ENCODE peak calls at places on chromosomes 5 and 9, in seven cellular contexts. Q, U, T, A, I, Y and Z are unnamed samples.

GRCh38 chr5:41822036-41822435 is 48.2 kb downstream of the OXCT1 start:
- DNase-seq in I (no peak), Q (no peak), U (no peak), A (no peak), Y (no peak), T (no peak), Z (no peak)

GRCh38 chr5:56816546-56817081 is 1.3 kb downstream of the MAP3K1 start:
- DNase-seq in U (peak; percentile 63), A (peak; percentile 35), Y (peak; percentile 73), Q (peak; percentile 59), I (peak; percentile 36), T (peak; percentile 73), Z (peak; percentile 71)

GRCh38 chr9:6498982-6499381 is 86.0 kb downstream of the UHRF2 start:
- DNase-seq in Y (no peak), T (no peak), I (no peak), A (no peak), Q (no peak), U (peak; percentile 43), Z (no peak)

GRCh38 chr9:20832775-20833174 is 148.7 kb downstream of the FOCAD start:
- DNase-seq in U (no peak), I (no peak), T (no peak), Q (no peak), Y (no peak), A (no peak), Z (no peak)

GRCh38 chr5:71887680-71888079 is 168.6 kb downstream of the CARTPT start:
- DNase-seq in I (no peak), A (no peak), T (no peak), Q (peak; percentile 40), Y (no peak), U (peak; percentile 93), Z (no peak)

GRCh38 chr9:87534957-87535356 is 37.3 kb downstream of the DAPK1 start:
- DNase-seq in A (no peak), T (no peak), I (no peak), Q (no peak), Y (no peak), U (no peak), Z (no peak)

GRCh38 chr5:130286971-130287370 is 382.7 kb downstream of the CHSY3 start:
- DNase-seq in U (no peak), I (no peak), T (no peak), A (no peak), Q (no peak), Y (no peak), Z (no peak)

GRCh38 chr5:32687167-32687831 is 23.8 kb upstream of the NPR3 start:
- DNase-seq in I (no peak), A (no peak), Q (peak; percentile 34), T (no peak), U (no peak), Y (no peak), Z (no peak)

GRCh38 chr9:117587263-117587662 is 116.9 kb upstream of the TLR4 start:
- DNase-seq in U (no peak), A (no peak), I (no peak), Q (no peak), T (no peak), Y (no peak), Z (no peak)

GRCh38 chr5:177982072-177982727 is 13.8 kb downstream of the PROP1 start:
- DNase-seq in U (no peak), I (no peak), Y (no peak), Q (peak; percentile 66), A (peak; percentile 15), T (no peak), Z (no peak)

GRCh38 chr5:133785182-133785581 is 172.8 kb upstream of the FSTL4 start:
- DNase-seq in I (no peak), Q (no peak), U (no peak), A (peak; percentile 24), T (no peak), Y (no peak), Z (no peak)

GRCh38 chr9:83933804-83934203 is 12.6 kb upstream of the KIF27 start:
- DNase-seq in I (peak; percentile 36), U (peak; percentile 81), T (no peak), Q (no peak), Y (no peak), A (no peak), Z (no peak)

GRCh38 chr5:109691248-109691574 is 1.5 kb downstream of the MAN2A1 start:
- DNase-seq in U (no peak), A (no peak), Q (no peak), T (no peak), Y (no peak), I (no peak), Z (no peak)

GRCh38 chr9:6811436-6811835 is 53.7 kb downstream of the KDM4C start:
- DNase-seq in Q (no peak), T (no peak), Y (no peak), A (no peak), I (no peak), U (no peak), Z (no peak)

GRCh38 chr5:95892784-95893354 is 68.8 kb downstream of the ELL2 start:
- DNase-seq in U (peak; percentile 68), T (no peak), Q (peak; percentile 50), Y (no peak), A (peak; percentile 47), I (no peak), Z (no peak)

GRCh38 chr5:42059778-42060464 is 134.8 kb downstream of the FBXO4 start:
- DNase-seq in A (no peak), Q (no peak), Y (no peak), T (no peak), U (no peak), I (no peak), Z (no peak)

GRCh38 chr5:34673463-34674125 is 17.5 kb downstream of the RAI14 start:
- DNase-seq in U (no peak), A (no peak), Y (no peak), I (no peak), T (no peak), Q (no peak), Z (no peak)

GRCh38 chr9:13427587-13427986 is 148.1 kb upstream of the MPDZ start:
- DNase-seq in T (no peak), U (peak; percentile 81), A (no peak), I (no peak), Q (no peak), Y (no peak), Z (no peak)

GRCh38 chr5:91219803-91220371 is 163.2 kb downstream of the ARRDC3 start:
- DNase-seq in I (no peak), Q (peak; percentile 53), A (peak; percentile 24), Y (no peak), T (no peak), U (peak; percentile 44), Z (no peak)

GRCh38 chr5:179795049-179795862 is 1.5 kb downstream of the LTC4S start:
- DNase-seq in T (peak; percentile 73), Y (peak; percentile 50), Q (no peak), A (peak; percentile 68), I (peak; percentile 38), U (no peak), Z (no peak)

GRCh38 chr9:3858961-3859360 is 333.2 kb upstream of the RFX3 start:
- DNase-seq in Y (no peak), U (peak; percentile 30), I (no peak), Q (no peak), T (no peak), A (no peak), Z (no peak)

GRCh38 chr9:3863686-3864085 is 337.9 kb upstream of the RFX3 start:
- DNase-seq in T (no peak), Y (no peak), U (peak; percentile 34), A (no peak), Q (no peak), I (no peak), Z (no peak)

GRCh38 chr9:3865373-3865772 is 339.6 kb upstream of the RFX3 start:
- DNase-seq in I (no peak), T (no peak), Q (no peak), Y (no peak), A (no peak), U (peak; percentile 19), Z (no peak)

GRCh38 chr9:3868012-3868411 is 342.2 kb upstream of the RFX3 start:
- DNase-seq in T (no peak), Y (no peak), Q (no peak), U (no peak), A (no peak), I (no peak), Z (no peak)

DNA sequence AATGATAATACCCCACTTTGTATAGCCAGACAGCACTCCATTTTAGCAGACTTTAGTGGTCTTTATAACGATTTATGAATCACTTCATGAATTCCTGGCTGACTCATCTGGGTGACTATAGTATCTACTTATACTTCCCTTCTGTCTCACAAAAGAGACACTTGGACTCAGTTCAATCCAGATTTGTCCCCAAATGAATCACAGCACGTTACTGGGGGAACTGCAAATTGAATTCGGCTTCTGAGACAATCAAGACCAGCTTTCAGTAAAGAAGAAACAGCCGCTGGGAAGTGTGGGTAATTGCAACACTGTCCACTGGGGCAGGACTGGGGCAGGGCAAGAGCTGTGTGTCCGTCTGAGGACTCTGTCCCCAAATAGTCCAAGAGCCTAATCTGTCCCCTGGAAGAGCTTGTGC is 337.3 kb upstream of the RFX3 start:
- DNase-seq in I (no peak), Q (peak; percentile 18), U (peak; percentile 61), A (no peak), T (no peak), Y (no peak), Z (peak; percentile 52)
- TF ChIP-seq CTCF in I (no peak), Q (no peak), U (no peak), A (no peak), T (peak; percentile 25), Y (no peak), Z (no peak)

GRCh38 chr5:125148076-125148475 is 401.6 kb upstream of the ZNF608 start:
- DNase-seq in U (no peak), T (no peak), Q (no peak), A (no peak), Y (no peak), I (no peak), Z (no peak)
- H3K27ac ChIP-seq in U (no peak overlapping the region), T (no peak overlapping the region), Q (no peak overlapping the region), A (peak overlapping the region; percentile 85), Y (no peak overlapping the region), I (no peak overlapping the region), Z (no peak overlapping the region)

GRCh38 chr5:82494942-82495341 is 216.8 kb upstream of the RPS23 start:
- DNase-seq in A (no peak), T (no peak), Y (no peak), I (no peak), Q (no peak), U (peak; percentile 22), Z (no peak)
- TF ChIP-seq CTCF in A (no peak), T (no peak), Y (no peak), I (no peak), Q (no peak), U (peak; percentile 44), Z (no peak)

DNA sequence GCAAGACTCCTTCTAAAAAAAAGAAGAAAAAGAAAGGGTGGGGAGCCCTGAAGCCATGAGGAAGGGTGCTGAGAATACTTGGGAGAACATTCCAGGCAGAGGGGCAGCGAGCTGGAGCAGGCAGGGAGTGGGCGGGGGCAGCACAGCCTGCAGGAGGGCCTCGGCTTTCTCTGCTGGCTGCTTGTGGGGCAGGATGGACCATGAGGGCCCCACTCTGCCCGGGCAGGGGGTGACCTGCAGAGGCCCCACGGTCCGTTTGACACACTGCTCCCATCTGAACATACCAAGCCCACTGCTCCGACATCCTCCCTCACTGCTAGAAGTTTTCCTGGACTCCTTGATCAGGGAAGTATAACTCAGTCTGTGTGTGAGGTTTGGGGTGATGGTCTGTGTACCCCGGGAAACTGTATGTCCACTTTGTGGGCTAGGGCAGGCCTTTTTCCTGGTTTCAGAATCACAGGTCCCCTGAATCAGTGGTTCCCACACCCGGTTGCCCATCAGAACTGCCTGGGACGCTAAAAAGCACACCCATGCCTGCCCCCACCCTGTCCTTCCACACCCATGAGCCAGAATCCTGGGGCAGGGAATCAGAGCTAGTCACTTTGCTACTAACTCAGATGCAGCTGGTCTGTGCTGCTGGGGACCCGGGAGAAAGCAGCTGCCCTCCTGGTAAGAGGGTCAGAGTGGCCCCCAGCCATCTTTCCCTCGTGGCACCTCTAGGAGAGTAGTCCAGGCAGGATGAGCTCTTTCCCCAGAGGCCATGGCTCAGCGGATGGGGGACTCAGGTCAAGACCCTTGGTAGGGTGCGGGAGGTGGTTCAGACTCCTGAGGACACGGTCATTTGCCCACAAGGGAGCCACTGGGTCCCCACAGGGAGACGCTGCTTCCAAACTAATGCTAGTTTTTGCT is 11.5 kb upstream of the NUP214 start:
- DNase-seq in Y (peak; percentile 29), T (peak; percentile 54), A (no peak), Q (no peak), I (no peak), U (no peak), Z (no peak)
- H3K27ac ChIP-seq in Y (no peak overlapping the region), T (no peak overlapping the region), A (no peak overlapping the region), Q (no peak overlapping the region), I (no peak overlapping the region), U (no peak overlapping the region), Z (no peak overlapping the region)